ENCODE peak calls at places on chromosomes 4 and X, in seven cellular contexts. M is M059J; C is Kasumi-1; H is iPS DF 19.7; R is stimulated activated naive CD4-positive, alpha-beta T cell; F is AG08395; J is globus pallidus. Q is an unnamed sample.

GRCh38 chr4:38449506-38450174 is 214.4 kb upstream of the KLF3 start:
- DNase-seq in H (no peak), F (peak; percentile 45), J (no peak), M (no peak), C (no peak), R (no peak), Q (no peak)

GRCh38 chr4:15003891-15004700 is 1.8 kb downstream of the CPEB2 start:
- DNase-seq in R (peak; percentile 62), C (no peak), M (peak; percentile 27), H (no peak), F (peak; percentile 4), J (no peak), Q (peak; percentile 10)

GRCh38 chr4:81039351-81040174 is 9.1 kb downstream of the BMP3 start:
- DNase-seq in J (no peak), H (no peak), R (no peak), F (no peak), C (no peak), M (no peak), Q (peak; percentile 47)

GRCh38 chr4:180827193-180827592 is 1416.0 kb upstream of the TENM3 start:
- DNase-seq in C (peak; percentile 26), M (peak; percentile 56), F (peak; percentile 4), J (peak; percentile 31), R (no peak), H (no peak), Q (peak; percentile 3)

GRCh38 chr4:119542575-119542974 is 86.0 kb downstream of the PDE5A start:
- DNase-seq in J (no peak), R (no peak), F (no peak), H (no peak), C (no peak), M (no peak), Q (no peak)

GRCh38 chr4:909821-910220 is 22.3 kb downstream of the GAK start:
- DNase-seq in R (no peak), M (no peak), F (no peak), H (no peak), J (no peak), C (no peak), Q (no peak)

GRCh38 chr4:159498371-159499115 is 395.7 kb downstream of the RAPGEF2 start:
- DNase-seq in R (no peak), J (no peak), M (no peak), C (no peak), F (no peak), H (no peak), Q (no peak)

GRCh38 chr4:59553063-59553738 is 1646.9 kb upstream of the ADGRL3 start:
- DNase-seq in R (no peak), H (no peak), J (no peak), M (peak; percentile 44), C (no peak), F (peak; percentile 50), Q (peak; percentile 88)

GRCh38 chr4:11739992-11740391 is 311.3 kb upstream of the HS3ST1 start:
- DNase-seq in M (peak; percentile 25), H (no peak), F (no peak), C (no peak), J (no peak), R (no peak), Q (no peak)

GRCh38 chr4:24070117-24070516 is 180.3 kb upstream of the PPARGC1A start:
- DNase-seq in F (peak; percentile 41), C (no peak), R (no peak), J (no peak), H (no peak), M (peak; percentile 89), Q (peak; percentile 54)

GRCh38 chr4:36233567-36234266 is 10.6 kb downstream of the ARAP2 start:
- DNase-seq in F (no peak), H (no peak), R (no peak), M (no peak), J (no peak), C (no peak), Q (no peak)

GRCh38 chrX:152313529-152314302 is 137.4 kb downstream of the GABRA3 start:
- DNase-seq in J (no peak), C (no peak), R (no peak), F (no peak), H (no peak), M (peak; percentile 76), Q (no peak)

GRCh38 chrX:140923118-140923517 is 79.3 kb upstream of the SPANXB1 start:
- DNase-seq in C (no peak), H (no peak), R (no peak), M (no peak), F (no peak), J (no peak), Q (no peak)

GRCh38 chrX:71143508-71143907 is 1.1 kb upstream of the NLGN3 start:
- DNase-seq in R (no peak), H (no peak), C (no peak), M (peak; percentile 15), F (peak; percentile 40), J (peak; percentile 60), Q (no peak)

GRCh38 chr4:3790006-3790561 is 23.9 kb downstream of the ADRA2C start:
- DNase-seq in M (no peak), F (no peak), J (no peak), H (no peak), R (no peak), C (no peak), Q (no peak)

GRCh38 chr4:184384056-184384809 is 90.1 kb downstream of the IRF2 start:
- DNase-seq in F (peak; percentile 56), H (no peak), C (peak; percentile 67), J (no peak), R (no peak), M (peak; percentile 72), Q (peak; percentile 43)

GRCh38 chr4:132396636-132397035 is 752.5 kb upstream of the PCDH10 start:
- DNase-seq in J (no peak), R (no peak), H (no peak), C (no peak), F (no peak), M (no peak), Q (no peak)

GRCh38 chr4:36823199-36823967 is 421.2 kb upstream of the NWD2 start:
- DNase-seq in H (no peak), M (peak; percentile 5), C (no peak), R (no peak), F (no peak), J (no peak), Q (no peak)

GRCh38 chr4:186725422-186726149 is 1.9 kb upstream of the FAT1 start:
- DNase-seq in R (no peak), F (peak; percentile 81), J (peak; percentile 78), M (peak; percentile 73), C (no peak), H (no peak), Q (peak; percentile 72)

GRCh38 chr4:122930877-122931276 is 8.5 kb upstream of the NUDT6 start:
- DNase-seq in J (peak; percentile 19), C (peak; percentile 77), M (peak; percentile 20), F (peak; percentile 40), R (no peak), H (no peak), Q (peak; percentile 56)

GRCh38 chr4:125497861-125498260 is 183.1 kb downstream of the FAT4 start:
- DNase-seq in R (no peak), J (no peak), H (no peak), M (no peak), F (no peak), C (no peak), Q (no peak)

GRCh38 chr4:74531952-74532794 is 87.2 kb downstream of the AREG start:
- DNase-seq in R (no peak), H (peak; percentile 65), F (peak; percentile 28), M (peak; percentile 81), C (peak; percentile 81), J (peak; percentile 56), Q (peak; percentile 85)

GRCh38 chr4:107349732-107350131 is 313.6 kb upstream of the DKK2 start:
- DNase-seq in F (no peak), J (no peak), M (no peak), R (no peak), C (no peak), H (peak; percentile 48), Q (no peak)

GRCh38 chr4:112531146-112531545 is 15.2 kb upstream of the NEUROG2 start:
- DNase-seq in H (no peak), M (peak; percentile 31), C (no peak), R (no peak), F (no peak), J (no peak), Q (no peak)

GRCh38 chrX:153967536-153968214 is 3.9 kb downstream of the HCFC1 start:
- DNase-seq in R (peak; percentile 20), C (peak; percentile 18), M (no peak), J (no peak), F (no peak), H (no peak), Q (no peak)

GRCh38 chr4:41024556-41025491 is 189.5 kb downstream of the APBB2 start:
- DNase-seq in H (peak; percentile 7), C (no peak), M (no peak), R (no peak), F (no peak), J (no peak), Q (no peak)

GRCh38 chrX:115023139-115023538 is 5.7 kb upstream of the IL13RA2 start:
- DNase-seq in R (no peak), J (no peak), F (peak; percentile 44), H (no peak), C (no peak), M (peak; percentile 92), Q (peak; percentile 93)

GRCh38 chr4:154722262-154722661 is 21.5 kb upstream of the LRAT start:
- DNase-seq in C (no peak), H (no peak), J (no peak), R (no peak), F (no peak), M (no peak), Q (peak; percentile 65)